ENCODE peak calls at places on chromosome 2, in seven cellular contexts. K, J, M, C, A, R and X are unnamed samples. For H3K4me1, the result is how much of the 10 kb centered on the place peaks cover.

GRCh38 chr2:11742702-11743530 is 3.5 kb upstream of the LPIN1 start:
- DNase-seq in K (no peak), J (no peak), M (no peak), C (no peak), A (no peak), R (no peak), X (no peak)

GRCh38 chr2:10654069-10654468 is 35.7 kb downstream of the NOL10 start:
- DNase-seq in K (no peak), J (no peak), M (no peak), C (no peak), A (no peak), R (peak), X (peak)

GRCh38 chr2:113877651-113878594 is 12.0 kb upstream of the ACTR3 start:
- DNase-seq in K (no peak), J (no peak), M (no peak), C (no peak), A (peak), R (peak), X (no peak)

GRCh38 chr2:221429741-221430491 is 142.2 kb downstream of the EPHA4 start:
- DNase-seq in K (peak), J (peak), M (peak), C (peak), A (no peak), R (peak), X (no peak)

GRCh38 chr2:171707752-171708151 is 20.5 kb downstream of the DYNC1I2 start:
- DNase-seq in K (no peak), J (no peak), M (no peak), C (no peak), A (no peak), R (no peak), X (no peak)

GRCh38 chr2:237879058-237879430 is 19.6 kb downstream of the RAMP1 start:
- DNase-seq in K (no peak), J (peak), M (no peak), C (no peak), A (no peak), R (peak), X (no peak)

GRCh38 chr2:152411154-152411553 is 76.2 kb downstream of the FMNL2 start:
- DNase-seq in K (no peak), J (no peak), M (no peak), C (no peak), A (no peak), R (no peak), X (no peak)

GRCh38 chr2:55862269-55862668 is 61.3 kb downstream of the EFEMP1 start:
- DNase-seq in K (no peak), J (peak), M (no peak), C (no peak), A (no peak), R (peak), X (no peak)

GRCh38 chr2:98187194-98187593 is 100.2 kb downstream of the VWA3B start:
- DNase-seq in K (no peak), J (no peak), M (no peak), C (no peak), A (no peak), R (no peak), X (no peak)
- TF ChIP-seq POLR2A in K (no peak), J (no peak), M (no peak), C (no peak), A (no peak), R (no peak), X (no peak)

DNA sequence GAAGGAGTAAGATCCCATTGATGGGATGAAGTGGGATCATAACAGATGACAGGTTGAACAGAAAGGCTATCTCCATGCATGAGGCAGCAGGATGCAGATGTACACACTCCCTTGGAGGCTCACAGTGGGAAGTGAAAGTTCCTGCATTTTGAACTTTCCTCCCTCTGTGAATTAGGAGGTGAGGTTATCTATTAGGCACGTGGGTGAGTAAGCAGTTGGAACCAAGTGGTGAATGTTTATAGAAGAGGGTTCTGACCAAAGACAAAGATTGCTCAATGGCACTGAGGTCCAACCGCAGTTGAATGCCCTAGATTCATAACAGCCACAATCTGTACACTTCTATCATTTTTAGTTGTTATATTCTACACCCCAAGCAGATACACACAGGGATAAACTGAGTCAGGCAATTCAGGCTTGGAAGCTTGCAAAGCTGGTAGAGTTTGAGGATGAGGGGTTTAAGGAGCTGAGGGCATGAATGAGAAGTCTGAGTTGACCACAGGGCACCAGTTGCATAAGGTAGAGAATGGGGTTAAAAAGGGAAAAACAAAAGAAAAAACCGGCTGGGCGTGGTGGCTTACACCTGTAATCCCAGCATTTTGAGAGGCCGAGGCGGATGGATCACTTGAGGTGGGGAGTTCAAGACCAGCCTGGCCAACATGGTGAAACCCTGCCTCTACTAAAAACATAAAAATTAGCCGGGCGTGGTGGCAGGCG is 7.1 kb upstream of the KCMF1 start:
- DNase-seq in K (no peak), J (peak), M (no peak), C (no peak), A (peak), R (no peak), X (no peak)
- TF ChIP-seq POLR2AphosphoS5 in K (no peak), J (no peak), M (no peak), C (no peak), A (peak), R (no peak), X (no peak)

GRCh38 chr2:112646102-112646719 is 472 bp downstream of the SLC20A1 start:
- DNase-seq in K (no peak), J (peak), M (no peak), C (no peak), A (no peak), R (peak), X (peak)
- H3K4me1 ChIP-seq in K (half or more), J (under half), M (under half), C (under half), A (half or more), R (half or more), X (under half)

DNA sequence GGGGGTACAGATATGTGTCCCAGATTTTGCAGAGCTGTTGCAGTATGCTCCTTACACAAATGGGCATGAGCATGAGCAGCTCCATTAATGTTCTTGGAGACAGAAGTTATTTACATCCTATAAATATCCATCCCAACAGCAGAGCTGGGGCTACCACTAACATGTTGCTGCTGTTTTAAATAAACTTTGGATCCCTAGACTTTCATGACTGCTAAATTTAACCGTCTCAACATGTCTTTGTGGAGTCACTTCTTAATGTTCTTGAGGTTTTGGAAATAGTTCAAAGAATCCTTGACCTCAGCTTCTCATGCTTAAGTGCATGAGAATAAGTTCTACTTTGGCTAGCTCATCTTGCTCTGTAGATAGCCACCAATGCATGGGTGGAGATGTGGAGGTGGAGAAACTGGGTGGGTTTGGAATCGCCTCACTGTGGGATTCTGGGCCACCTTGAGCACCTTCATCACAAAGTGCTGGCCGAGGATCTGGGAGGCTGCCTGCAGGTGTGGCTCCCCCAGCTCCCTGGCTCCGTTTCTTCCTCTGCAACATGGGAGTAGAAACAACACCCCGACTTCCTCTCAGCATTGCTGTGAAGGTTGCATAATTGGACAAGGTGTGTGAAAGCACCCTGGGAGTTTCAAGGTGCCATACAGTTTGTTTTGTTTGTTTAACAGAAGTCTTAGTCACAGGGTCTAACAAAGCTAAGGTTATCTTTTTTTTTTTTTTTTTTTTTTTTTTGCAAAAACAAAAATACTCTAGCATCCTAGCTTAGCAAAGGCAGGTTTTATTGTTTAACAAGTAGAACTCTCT is 307.2 kb downstream of the MYCN start:
- DNase-seq in K (no peak), J (no peak), M (no peak), C (no peak), A (no peak), R (no peak), X (no peak)
- TF ChIP-seq POLR2A in K (no peak), J (no peak), M (no peak), C (no peak), A (no peak), R (no peak), X (no peak)

GRCh38 chr2:205885492-205886099 is 200.4 kb downstream of the INO80D start:
- DNase-seq in K (peak), J (peak), M (peak), C (peak), A (peak), R (peak), X (peak)
- TF ChIP-seq POLR2AphosphoS5 in K (no peak), J (no peak), M (peak), C (no peak), A (no peak), R (no peak), X (no peak)